ENCODE peak calls at places on chromosomes 16 and 17, in four cellular contexts. One of them, this sample, is unnamed.
A peak's percentile ranks its signal among the peaks of the same experiment; 100 is the strongest.

GRCh38 chr17:17134952-17135340 is 71.2 kb downstream of the PLD6 start:
- DNase-seq in lung: no peak
- DNase-seq in neural progenitor cell: no peak
- DNase-seq in heart right ventricle: no peak
- DNase-seq in this sample: no peak

GRCh38 chr16:71214771-71215381 is 15.6 kb downstream of the HYDIN start:
- DNase-seq in lung: no peak
- DNase-seq in neural progenitor cell: no peak
- DNase-seq in heart right ventricle: no peak
- DNase-seq in this sample: no peak

GRCh38 chr17:75174996-75175395 is 7.8 kb downstream of the SUMO2 start:
- DNase-seq in lung: no peak
- DNase-seq in neural progenitor cell: no peak
- DNase-seq in heart right ventricle: no peak
- DNase-seq in this sample: no peak

GRCh38 chr17:5210853-5211252 is 19.2 kb upstream of the ZNF594 start:
- DNase-seq in lung: no peak
- DNase-seq in neural progenitor cell: no peak
- DNase-seq in heart right ventricle: no peak
- DNase-seq in this sample: no peak

GRCh38 chr17:8494021-8494420 is 58.3 kb downstream of the NDEL1 start:
- DNase-seq in lung: no peak
- DNase-seq in neural progenitor cell: no peak
- DNase-seq in heart right ventricle: no peak
- DNase-seq in this sample: no peak

GRCh38 chr17:70622382-70623260 is 453.3 kb downstream of the KCNJ2 start:
- DNase-seq in lung: peak; percentile 51
- DNase-seq in neural progenitor cell: peak; percentile 81
- DNase-seq in heart right ventricle: peak; percentile 50
- DNase-seq in this sample: no peak

GRCh38 chr17:19897901-19898300 is 30.2 kb upstream of the ULK2 start:
- DNase-seq in lung: no peak
- DNase-seq in neural progenitor cell: peak; percentile 3
- DNase-seq in heart right ventricle: no peak
- DNase-seq in this sample: no peak

GRCh38 chr16:56851671-56852400 is 13.2 kb upstream of the SLC12A3 start:
- DNase-seq in lung: no peak
- DNase-seq in neural progenitor cell: peak; percentile 55
- DNase-seq in heart right ventricle: no peak
- DNase-seq in this sample: no peak

GRCh38 chr17:1635675-1636465 is 7.2 kb upstream of the SLC43A2 start:
- DNase-seq in lung: no peak
- DNase-seq in neural progenitor cell: no peak
- DNase-seq in heart right ventricle: no peak
- DNase-seq in this sample: no peak

GRCh38 chr16:57871457-57871856 is 69.2 kb upstream of the KIFC3 start:
- DNase-seq in lung: no peak
- DNase-seq in neural progenitor cell: no peak
- DNase-seq in heart right ventricle: no peak
- DNase-seq in this sample: no peak

GRCh38 chr17:57009737-57010445 is 32.0 kb downstream of the SCPEP1 start:
- DNase-seq in lung: peak; percentile 51
- DNase-seq in neural progenitor cell: peak; percentile 69
- DNase-seq in heart right ventricle: peak; percentile 23
- DNase-seq in this sample: no peak

GRCh38 chr16:77169650-77170236 is 21.2 kb upstream of the MON1B start:
- DNase-seq in lung: peak; percentile 51
- DNase-seq in neural progenitor cell: peak; percentile 78
- DNase-seq in heart right ventricle: peak; percentile 32
- DNase-seq in this sample: no peak

GRCh38 chr17:64123114-64123513 is 6.8 kb downstream of the ERN1 start:
- DNase-seq in lung: no peak
- DNase-seq in neural progenitor cell: no peak
- DNase-seq in heart right ventricle: no peak
- DNase-seq in this sample: no peak

GRCh38 chr17:82743344-82744219 is 8.2 kb downstream of the FN3K start:
- DNase-seq in lung: no peak
- DNase-seq in neural progenitor cell: no peak
- DNase-seq in heart right ventricle: no peak
- DNase-seq in this sample: no peak

GRCh38 chr16:30562021-30562420 is 3.8 kb upstream of the ZNF764 start:
- DNase-seq in lung: no peak
- DNase-seq in neural progenitor cell: no peak
- DNase-seq in heart right ventricle: no peak
- DNase-seq in this sample: no peak

GRCh38 chr17:19718613-19719364 is 2.4 kb upstream of the SLC47A2 start:
- DNase-seq in lung: no peak
- DNase-seq in neural progenitor cell: no peak
- DNase-seq in heart right ventricle: no peak
- DNase-seq in this sample: no peak

GRCh38 chr17:15220785-15221184 is 44.3 kb downstream of the PMP22 start:
- DNase-seq in lung: no peak
- DNase-seq in neural progenitor cell: no peak
- DNase-seq in heart right ventricle: no peak
- DNase-seq in this sample: no peak

GRCh38 chr16:69180011-69180338 is 7.0 kb upstream of the SNTB2 start:
- DNase-seq in lung: no peak
- DNase-seq in neural progenitor cell: no peak
- DNase-seq in heart right ventricle: no peak
- DNase-seq in this sample: no peak
- H3K4me3 ChIP-seq in lung: no peak overlapping the region
- H3K4me3 ChIP-seq in neural progenitor cell: no peak overlapping the region
- H3K4me3 ChIP-seq in heart right ventricle: no peak overlapping the region
- H3K4me3 ChIP-seq in this sample: no peak overlapping the region

GRCh38 chr17:77926967-77927366 is 31.5 kb upstream of the TNRC6C start:
- DNase-seq in lung: no peak
- DNase-seq in neural progenitor cell: no peak
- DNase-seq in heart right ventricle: no peak
- DNase-seq in this sample: no peak
- H3K27me3 ChIP-seq in lung: no peaks in the 10 kb centered on the region
- H3K27me3 ChIP-seq in neural progenitor cell: no peaks in the 10 kb centered on the region
- H3K27me3 ChIP-seq in heart right ventricle: no peaks in the 10 kb centered on the region
- H3K27me3 ChIP-seq in this sample: peaks cover 24% of the 10 kb centered on the region

DNA sequence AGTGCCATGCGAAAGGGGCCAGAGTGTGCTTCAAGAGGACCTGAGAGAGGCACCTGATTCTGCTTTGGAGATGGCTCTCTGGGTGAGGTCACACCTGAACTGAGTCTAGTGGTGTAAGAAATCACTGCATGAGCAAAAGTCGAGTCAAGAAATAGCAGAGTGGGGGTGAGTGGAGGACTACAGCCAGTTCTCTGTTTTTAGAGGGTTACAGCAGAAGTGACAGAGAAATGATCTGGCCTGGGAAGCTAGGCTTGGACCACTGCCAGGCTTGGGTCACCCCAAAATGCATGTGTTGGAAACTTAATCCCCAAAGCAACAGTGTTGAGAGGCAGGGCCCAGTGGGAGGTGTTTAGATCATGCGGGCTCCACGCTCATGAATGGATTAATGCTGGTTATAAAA is 312.0 kb downstream of the CBLN1 start:
- DNase-seq in lung: no peak
- DNase-seq in neural progenitor cell: no peak
- DNase-seq in heart right ventricle: no peak
- DNase-seq in this sample: no peak
- H3K4me3 ChIP-seq in lung: no peak overlapping the region
- H3K4me3 ChIP-seq in neural progenitor cell: no peak overlapping the region
- H3K4me3 ChIP-seq in heart right ventricle: no peak overlapping the region
- H3K4me3 ChIP-seq in this sample: no peak overlapping the region

DNA sequence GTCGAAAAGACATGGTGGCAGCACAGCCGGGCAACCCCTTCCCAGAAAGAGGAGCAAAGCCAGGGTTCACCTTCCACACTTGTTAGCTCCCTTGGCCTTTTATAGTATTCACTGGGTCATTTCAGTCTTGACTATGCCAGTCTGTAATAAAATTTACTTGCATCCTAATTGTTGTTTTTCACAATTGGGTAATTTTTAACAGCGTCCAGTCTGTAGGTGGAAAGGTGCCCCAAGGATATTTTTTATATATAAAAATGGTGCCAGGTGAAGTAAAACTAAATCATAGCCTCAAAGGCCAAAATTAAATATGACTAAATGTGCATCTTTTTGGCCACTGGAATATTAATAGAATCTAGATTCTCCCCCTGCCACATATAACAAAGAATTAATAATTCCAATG is at the start of gene KRT26:
- DNase-seq in lung: no peak
- DNase-seq in neural progenitor cell: no peak
- DNase-seq in heart right ventricle: no peak
- DNase-seq in this sample: no peak
- H3K27me3 ChIP-seq in lung: no peaks in the 10 kb centered on the region
- H3K27me3 ChIP-seq in neural progenitor cell: peaks cover 21% of the 10 kb centered on the region
- H3K27me3 ChIP-seq in heart right ventricle: no peaks in the 10 kb centered on the region
- H3K27me3 ChIP-seq in this sample: no peaks in the 10 kb centered on the region

GRCh38 chr16:52229471-52229870 is 317.5 kb downstream of the TOX3 start:
- DNase-seq in lung: no peak
- DNase-seq in neural progenitor cell: no peak
- DNase-seq in heart right ventricle: no peak
- DNase-seq in this sample: no peak
- H3K4me3 ChIP-seq in lung: no peak overlapping the region
- H3K4me3 ChIP-seq in neural progenitor cell: no peak overlapping the region
- H3K4me3 ChIP-seq in heart right ventricle: no peak overlapping the region
- H3K4me3 ChIP-seq in this sample: no peak overlapping the region

DNA sequence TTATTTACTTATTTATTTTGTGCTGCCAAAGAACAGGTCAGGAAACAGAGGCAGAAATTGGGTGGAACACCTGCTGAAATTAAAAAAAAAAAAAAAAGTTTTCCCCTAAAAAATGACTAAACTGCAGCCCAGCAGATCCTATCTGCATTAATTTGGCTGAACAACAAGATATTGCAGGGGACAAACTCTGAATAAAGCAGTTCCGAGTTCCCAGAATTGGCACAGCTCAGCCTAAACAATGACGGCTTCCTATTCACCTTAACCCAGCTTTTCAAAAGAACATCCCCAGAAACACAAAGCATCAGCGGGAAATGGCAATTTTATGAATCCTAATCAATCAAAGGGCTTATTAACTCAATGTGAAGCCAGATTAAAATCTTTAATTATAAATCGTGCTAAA is 497.8 kb upstream of the ZFHX3 start:
- DNase-seq in lung: no peak
- DNase-seq in neural progenitor cell: no peak
- DNase-seq in heart right ventricle: no peak
- DNase-seq in this sample: no peak
- H3K27me3 ChIP-seq in lung: no peaks in the 10 kb centered on the region
- H3K27me3 ChIP-seq in neural progenitor cell: no peaks in the 10 kb centered on the region
- H3K27me3 ChIP-seq in heart right ventricle: peaks cover 62% of the 10 kb centered on the region
- H3K27me3 ChIP-seq in this sample: peaks cover 12% of the 10 kb centered on the region

DNA sequence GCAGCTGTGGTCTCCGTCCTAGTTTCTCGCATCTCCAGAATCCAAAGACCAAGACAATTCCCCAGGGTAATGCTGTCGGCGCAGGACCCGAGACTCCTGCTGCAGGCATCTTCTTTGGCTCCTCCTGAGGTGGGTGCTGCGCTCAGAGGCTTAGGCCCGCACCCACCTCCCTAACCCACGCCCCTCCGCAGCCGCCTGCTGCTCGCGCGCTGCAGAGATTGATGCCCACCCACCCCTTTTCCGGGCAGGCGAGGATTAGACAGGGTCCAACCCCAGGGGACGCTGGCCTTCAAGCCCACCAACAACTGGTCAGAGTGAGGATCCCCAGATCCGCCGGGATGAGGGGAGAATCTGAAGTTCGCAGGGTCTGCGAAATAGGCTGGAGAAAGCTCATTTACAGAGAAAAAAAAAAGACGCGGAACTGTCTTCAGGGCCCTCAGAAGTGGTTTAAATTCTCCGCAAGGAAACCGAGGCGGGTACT is 27.9 kb downstream of the SLFN11 start:
- DNase-seq in lung: no peak
- DNase-seq in neural progenitor cell: peak; percentile 26
- DNase-seq in heart right ventricle: no peak
- DNase-seq in this sample: no peak
- H3K4me3 ChIP-seq in lung: peak overlapping the region; percentile 4
- H3K4me3 ChIP-seq in neural progenitor cell: peak overlapping the region; percentile 45
- H3K4me3 ChIP-seq in heart right ventricle: peak overlapping the region; percentile 16
- H3K4me3 ChIP-seq in this sample: peak overlapping the region; percentile 11

GRCh38 chr16:87541882-87542234 is 49.0 kb upstream of the ZCCHC14 start:
- DNase-seq in lung: no peak
- DNase-seq in neural progenitor cell: no peak
- DNase-seq in heart right ventricle: no peak
- DNase-seq in this sample: no peak
- H3K27me3 ChIP-seq in lung: no peaks in the 10 kb centered on the region
- H3K27me3 ChIP-seq in neural progenitor cell: no peaks in the 10 kb centered on the region
- H3K27me3 ChIP-seq in heart right ventricle: no peaks in the 10 kb centered on the region
- H3K27me3 ChIP-seq in this sample: peaks cover 33% of the 10 kb centered on the region

This sample was measured in kidney epithelial cell.